ENCODE peak calls at places on chromosome 19, in ten cellular contexts. P, O, A, R, N, Y, K, D, W and J are unnamed samples.

GRCh38 chr19:33699754-33700407 is 78.1 kb downstream of the CHST8 start:
- DNase-seq in P (no peak), O (no peak), A (no peak), R (no peak), N (no peak), Y (no peak), K (no peak), D (no peak), W (no peak), J (no peak)

GRCh38 chr19:33194884-33195710 is 967 bp downstream of the LRP3 start:
- DNase-seq in P (peak), O (peak), A (no peak), R (no peak), N (no peak), Y (peak), K (peak), D (no peak), W (no peak), J (no peak)

GRCh38 chr19:52200044-52200443 is 10.2 kb downstream of the PPP2R1A start:
- DNase-seq in P (no peak), O (no peak), A (peak), R (no peak), N (peak), Y (peak), K (peak), D (no peak), W (peak), J (no peak)

GRCh38 chr19:53132231-53132991 is at the start of gene ZNF415:
- DNase-seq in P (peak), O (peak), A (peak), R (peak), N (peak), Y (peak), K (peak), D (peak), W (peak), J (peak)

GRCh38 chr19:16199275-16199932 is 1.7 kb downstream of the AP1M1 start:
- DNase-seq in P (no peak), O (no peak), A (no peak), R (no peak), N (no peak), Y (no peak), K (no peak), D (peak), W (no peak), J (no peak)

GRCh38 chr19:47274891-47275865 is 493 bp downstream of the INAFM1 start:
- DNase-seq in P (peak), O (peak), A (no peak), R (peak), N (no peak), Y (peak), K (no peak), D (no peak), W (no peak), J (no peak)

GRCh38 chr19:52896431-52897148 is 845 bp downstream of the ZNF320 start:
- DNase-seq in P (peak), O (peak), A (peak), R (no peak), N (no peak), Y (peak), K (peak), D (peak), W (peak), J (peak)

GRCh38 chr19:19745496-19746285 is 12.8 kb upstream of the ZNF14 start:
- DNase-seq in P (no peak), O (no peak), A (no peak), R (no peak), N (no peak), Y (no peak), K (no peak), D (no peak), W (no peak), J (no peak)

GRCh38 chr19:36051236-36051635 is 2.8 kb downstream of the THAP8 start:
- DNase-seq in P (no peak), O (no peak), A (no peak), R (no peak), N (no peak), Y (no peak), K (no peak), D (no peak), W (no peak), J (no peak)

GRCh38 chr19:56176881-56177280 is 1.1 kb downstream of the GALP start:
- DNase-seq in P (no peak), O (no peak), A (no peak), R (no peak), N (no peak), Y (no peak), K (no peak), D (no peak), W (no peak), J (no peak)

GRCh38 chr19:16398530-16399241 is 73.1 kb downstream of the EPS15L1 start:
- DNase-seq in P (no peak), O (no peak), A (no peak), R (no peak), N (no peak), Y (no peak), K (peak), D (no peak), W (no peak), J (no peak)

GRCh38 chr19:44908836-44909201 is 3.2 kb downstream of the APOE start:
- DNase-seq in P (no peak), O (no peak), A (no peak), R (no peak), N (no peak), Y (no peak), K (no peak), D (no peak), W (no peak), J (no peak)

GRCh38 chr19:29119582-29119981 is 93.4 kb downstream of the UQCRFS1 start:
- DNase-seq in P (no peak), O (no peak), A (no peak), R (no peak), N (no peak), Y (no peak), K (no peak), D (no peak), W (no peak), J (no peak)

GRCh38 chr19:8468761-8469458 is 24.1 kb downstream of the HNRNPM start:
- DNase-seq in P (no peak), O (no peak), A (no peak), R (no peak), N (no peak), Y (no peak), K (peak), D (no peak), W (no peak), J (no peak)

GRCh38 chr19:47229674-47230121 is 1.3 kb downstream of the BBC3 start:
- DNase-seq in P (peak), O (no peak), A (peak), R (no peak), N (no peak), Y (no peak), K (peak), D (no peak), W (no peak), J (no peak)

GRCh38 chr19:37997911-37998344 is 90.9 kb downstream of the SIPA1L3 start:
- DNase-seq in P (no peak), O (no peak), A (no peak), R (no peak), N (no peak), Y (no peak), K (peak), D (no peak), W (no peak), J (peak)

GRCh38 chr19:35498220-35498619 is 8.0 kb upstream of the KRTDAP start:
- DNase-seq in P (no peak), O (no peak), A (no peak), R (no peak), N (no peak), Y (no peak), K (no peak), D (no peak), W (no peak), J (no peak)

GRCh38 chr19:27796073-27796472 is 1416.9 kb downstream of the UQCRFS1 start:
- DNase-seq in P (no peak), O (no peak), A (no peak), R (no peak), N (no peak), Y (no peak), K (no peak), D (no peak), W (no peak), J (no peak)

GRCh38 chr19:39307822-39308530 is 11.8 kb downstream of the IFNL1 start:
- DNase-seq in P (no peak), O (no peak), A (no peak), R (peak), N (no peak), Y (no peak), K (no peak), D (no peak), W (no peak), J (no peak)

GRCh38 chr19:5621945-5622464 is 571 bp downstream of the SAFB2 start:
- DNase-seq in P (peak), O (peak), A (no peak), R (peak), N (no peak), Y (peak), K (no peak), D (no peak), W (peak), J (no peak)

GRCh38 chr19:44499559-44499958 is 763 bp downstream of the ZNF180 start:
- DNase-seq in P (no peak), O (no peak), A (no peak), R (no peak), N (no peak), Y (no peak), K (no peak), D (no peak), W (no peak), J (no peak)

GRCh38 chr19:8363803-8364771 is at the start of gene ANGPTL4:
- DNase-seq in P (peak), O (no peak), A (peak), R (peak), N (peak), Y (peak), K (peak), D (peak), W (peak), J (peak)

GRCh38 chr19:36963262-36963661 is 47.1 kb downstream of the ZNF568 start:
- DNase-seq in P (no peak), O (no peak), A (no peak), R (no peak), N (no peak), Y (no peak), K (no peak), D (no peak), W (no peak), J (no peak)

GRCh38 chr19:18832331-18833140 is 777 bp downstream of the UPF1 start:
- DNase-seq in P (peak), O (no peak), A (no peak), R (no peak), N (no peak), Y (no peak), K (no peak), D (peak), W (no peak), J (no peak)

GRCh38 chr19:16442386-16443276 is 29.1 kb downstream of the EPS15L1 start:
- DNase-seq in P (peak), O (peak), A (no peak), R (no peak), N (no peak), Y (peak), K (no peak), D (no peak), W (peak), J (no peak)

DNA sequence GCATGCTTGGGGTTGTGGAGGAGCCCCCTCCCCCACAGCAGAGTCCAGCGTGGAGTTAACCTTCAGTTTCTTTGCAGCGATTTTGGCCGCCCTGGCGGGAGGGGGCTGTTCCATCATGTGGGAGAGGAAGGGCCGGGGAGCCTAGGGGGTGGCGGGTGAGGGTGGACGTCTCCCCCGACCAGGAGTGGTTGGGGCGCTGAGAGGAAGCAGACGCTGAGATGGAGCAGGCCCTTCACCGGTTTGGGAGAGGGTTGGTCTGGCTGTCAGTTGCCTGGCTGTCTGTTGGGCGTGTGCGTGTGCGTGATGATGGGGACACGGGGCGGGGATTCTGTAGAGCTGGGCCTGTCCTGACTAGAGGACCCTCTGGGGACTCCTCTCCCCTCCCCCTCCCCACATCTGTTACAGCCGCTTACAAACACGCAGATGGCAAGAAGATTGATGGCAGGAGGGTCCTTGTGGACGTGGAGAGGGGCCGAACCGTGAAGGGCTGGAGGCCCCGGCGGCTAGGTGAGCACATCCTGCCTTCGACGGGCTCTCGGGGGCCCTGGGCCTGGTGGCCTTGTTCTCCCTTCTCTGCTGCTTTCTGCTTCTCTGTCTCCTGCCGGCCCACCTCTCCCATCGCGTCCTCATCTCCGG is 9.8 kb upstream of the LIN7B start:
- DNase-seq in P (no peak), O (no peak), A (no peak), R (no peak), N (no peak), Y (no peak), K (no peak), D (no peak), W (peak), J (no peak)
- TF ChIP-seq POLR2A in P (no peak), O (no peak), A (no peak), R (no peak), N (no peak), Y (no peak), K (no peak), D (no peak), W (no peak), J (no peak)

GRCh38 chr19:6753178-6754031 is 13.8 kb downstream of the SH2D3A start:
- DNase-seq in P (peak), O (peak), A (peak), R (peak), N (peak), Y (peak), K (peak), D (peak), W (peak), J (peak)
- TF ChIP-seq POLR2A in P (peak), O (no peak), A (no peak), R (no peak), N (no peak), Y (no peak), K (no peak), D (no peak), W (no peak), J (no peak)

GRCh38 chr19:7161292-7161691 is 91.8 kb downstream of the ZNF557 start:
- DNase-seq in P (no peak), O (no peak), A (no peak), R (no peak), N (no peak), Y (no peak), K (no peak), D (no peak), W (no peak), J (no peak)
- TF ChIP-seq POLR2A in P (no peak), O (no peak), A (no peak), R (no peak), N (no peak), Y (no peak), K (no peak), D (no peak), W (no peak), J (no peak)

DNA sequence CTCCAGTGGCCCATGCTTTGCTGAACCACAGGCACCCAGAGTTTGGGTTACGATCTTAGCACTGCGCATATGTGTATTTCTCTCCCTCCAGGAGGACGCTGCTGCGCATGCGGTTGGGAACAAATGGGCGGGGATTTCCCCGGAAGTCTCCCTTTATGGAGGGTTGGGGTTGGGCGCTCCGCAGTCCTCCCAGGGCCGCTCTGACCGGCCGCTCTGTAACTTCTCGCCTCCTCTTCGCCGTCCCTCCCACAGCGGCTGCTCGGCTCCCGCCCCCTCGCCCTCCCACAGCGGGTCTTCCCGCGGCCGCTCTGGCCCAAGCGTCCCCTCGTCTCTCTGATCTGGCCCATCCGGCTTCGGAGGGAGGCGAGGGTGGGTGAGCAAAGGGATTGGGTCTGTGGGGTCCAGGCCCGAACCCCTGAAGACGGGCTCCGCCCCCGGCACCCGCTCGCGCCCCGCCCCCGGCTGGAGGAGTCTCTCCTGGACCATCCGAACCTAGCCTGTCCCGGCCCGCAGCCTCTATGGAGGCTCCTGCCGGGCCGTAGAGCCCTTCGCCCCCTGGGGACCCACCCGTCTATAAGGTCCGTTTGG is at the start of gene MEGF8:
- DNase-seq in P (peak), O (peak), A (peak), R (peak), N (peak), Y (peak), K (peak), D (peak), W (peak), J (peak)
- TF ChIP-seq POLR2A in P (peak), O (no peak), A (peak), R (no peak), N (peak), Y (no peak), K (peak), D (peak), W (peak), J (peak)

GRCh38 chr19:13844130-13844631 is 32.8 kb upstream of the NANOS3 start:
- DNase-seq in P (no peak), O (peak), A (no peak), R (peak), N (no peak), Y (no peak), K (no peak), D (no peak), W (no peak), J (no peak)

GRCh38 chr19:13847900-13848677 is 28.8 kb upstream of the NANOS3 start:
- DNase-seq in P (no peak), O (no peak), A (no peak), R (no peak), N (no peak), Y (no peak), K (no peak), D (no peak), W (no peak), J (no peak)

GRCh38 chr19:13847033-13847899 is 29.7 kb upstream of the NANOS3 start:
- DNase-seq in P (peak), O (peak), A (peak), R (peak), N (peak), Y (peak), K (peak), D (peak), W (peak), J (peak)

GRCh38 chr19:13848811-13849241 is 28.1 kb upstream of the NANOS3 start:
- DNase-seq in P (no peak), O (no peak), A (no peak), R (no peak), N (no peak), Y (no peak), K (no peak), D (no peak), W (no peak), J (no peak)

DNA sequence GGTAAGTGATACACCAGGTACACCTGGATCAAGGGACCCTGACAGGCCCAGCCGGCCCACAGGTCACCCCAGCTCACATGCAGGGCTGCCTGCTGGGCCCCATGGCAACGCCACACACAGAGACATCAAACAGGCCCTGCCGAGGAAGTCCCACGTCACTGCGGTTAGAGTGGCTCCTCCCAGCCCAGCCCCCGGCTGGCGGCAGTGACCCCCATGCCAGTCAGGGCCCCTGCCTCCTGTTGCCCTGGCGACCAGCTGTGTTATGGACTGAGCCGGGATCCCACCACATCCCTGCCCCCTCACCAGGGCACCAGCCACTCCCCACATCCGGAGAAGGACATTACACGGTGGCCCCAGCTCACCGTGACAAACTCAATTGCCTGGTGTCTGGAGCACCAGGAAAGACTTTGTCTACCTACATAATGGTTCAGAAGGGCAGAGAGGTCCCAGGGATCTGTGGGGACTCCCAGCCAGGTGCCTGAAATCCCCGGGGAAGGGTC is 30.4 kb upstream of the NANOS3 start:
- DNase-seq in P (peak), O (peak), A (peak), R (peak), N (no peak), Y (peak), K (peak), D (peak), W (peak), J (peak)
- TF ChIP-seq POLR2A in P (peak), O (no peak), A (no peak), R (no peak), N (peak), Y (peak), K (no peak), D (peak), W (no peak), J (peak)

GRCh38 chr19:9819590-9819898 is 665 bp upstream of the FBXL12 start:
- DNase-seq in P (no peak), O (no peak), A (no peak), R (no peak), N (no peak), Y (no peak), K (no peak), D (no peak), W (no peak), J (peak)
- TF ChIP-seq POLR2A in P (no peak), O (no peak), A (no peak), R (no peak), N (no peak), Y (no peak), K (no peak), D (no peak), W (no peak), J (no peak)

GRCh38 chr19:3179739-3180293 is 1.2 kb downstream of the S1PR4 start:
- DNase-seq in P (no peak), O (no peak), A (no peak), R (no peak), N (no peak), Y (no peak), K (no peak), D (no peak), W (no peak), J (no peak)
- TF ChIP-seq POLR2A in P (no peak), O (no peak), A (no peak), R (no peak), N (no peak), Y (no peak), K (no peak), D (no peak), W (no peak), J (no peak)

GRCh38 chr19:57527136-57527881 is at the start of gene ZNF549:
- DNase-seq in P (peak), O (peak), A (peak), R (peak), N (peak), Y (peak), K (peak), D (peak), W (peak), J (peak)
- TF ChIP-seq POLR2A in P (no peak), O (peak), A (no peak), R (no peak), N (no peak), Y (no peak), K (no peak), D (peak), W (no peak), J (peak)

DNA sequence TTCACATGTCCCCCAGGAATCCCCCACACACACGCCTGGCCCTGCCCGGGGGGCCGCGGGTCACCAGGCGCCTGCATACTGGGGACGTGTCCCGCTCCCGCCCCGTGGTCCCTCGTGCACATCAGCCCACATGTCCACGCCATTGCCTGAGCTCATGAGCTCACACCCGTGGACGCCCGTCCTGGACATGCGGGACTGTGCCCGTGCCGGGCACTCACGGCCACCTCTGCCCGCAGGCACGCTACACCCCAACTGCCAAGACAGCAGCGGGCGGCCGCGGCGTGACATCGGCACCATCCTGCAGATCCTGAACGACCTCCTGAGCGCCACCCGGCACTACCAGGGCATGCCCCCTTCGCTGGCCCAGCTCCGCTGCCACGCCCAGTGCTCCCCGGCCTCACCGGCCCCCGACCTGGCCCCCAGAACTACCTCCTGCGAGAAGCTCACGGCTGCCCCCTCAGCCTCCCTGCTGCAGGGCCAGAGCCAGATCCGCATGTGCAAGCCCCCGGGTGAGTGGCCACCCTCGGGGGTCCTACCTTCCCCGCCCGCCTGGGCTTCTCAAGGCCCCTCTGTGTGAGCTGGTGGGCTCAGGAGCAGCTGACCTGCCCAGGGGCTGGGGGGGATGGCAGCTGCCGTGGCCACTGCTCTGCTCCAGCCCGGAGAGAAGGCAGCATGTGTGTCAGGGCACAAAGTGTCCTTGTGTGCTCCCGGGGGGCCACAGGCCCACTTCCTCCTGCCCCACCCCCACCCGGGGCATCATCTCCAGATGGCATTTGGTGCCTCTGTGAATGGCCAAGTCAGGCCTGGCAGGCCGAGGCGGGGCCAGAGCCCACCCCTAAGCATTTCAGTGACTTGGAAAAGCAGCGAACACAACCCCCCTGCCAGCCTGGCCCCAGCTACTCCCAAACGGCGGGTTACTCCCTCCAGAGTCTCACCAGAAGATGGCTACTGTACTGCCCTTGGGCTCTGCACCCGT is 7.1 kb downstream of the MIDN start:
- DNase-seq in P (peak), O (no peak), A (no peak), R (no peak), N (no peak), Y (no peak), K (no peak), D (no peak), W (no peak), J (no peak)
- TF ChIP-seq POLR2A in P (no peak), O (no peak), A (no peak), R (no peak), N (no peak), Y (no peak), K (no peak), D (no peak), W (no peak), J (no peak)